ENCODE peak calls at places on chromosomes 7 and 10, in four cellular contexts. V is HCT116, X is kidney, T is PC-3. Z is an unnamed sample.

GRCh38 chr7:54242776-54243175 is 299.4 kb upstream of the VSTM2A start:
- DNase-seq in V (no peak), X (no peak), T (no peak), Z (no peak)

GRCh38 chr7:114864278-114864677 is 57.6 kb upstream of the MDFIC start:
- DNase-seq in X (no peak), T (peak; percentile 48), V (no peak), Z (peak; percentile 33)

GRCh38 chr7:140966561-140967234 is 42.0 kb upstream of the BRAF start:
- DNase-seq in X (no peak), V (no peak), T (no peak), Z (no peak)

GRCh38 chr10:15370212-15370740 is 813 bp downstream of the FAM171A1 start:
- DNase-seq in T (no peak), X (peak; percentile 83), V (no peak), Z (peak; percentile 17)

GRCh38 chr7:129376778-129377700 is 57.2 kb upstream of the STRIP2 start:
- DNase-seq in V (no peak), X (no peak), T (peak; percentile 28), Z (peak; percentile 35)

GRCh38 chr10:92575961-92576360 is 2.1 kb upstream of the IDE start:
- DNase-seq in T (peak; percentile 49), X (no peak), V (no peak), Z (peak; percentile 72)

GRCh38 chr7:44077681-44078091 is 4.6 kb downstream of the POLM start:
- DNase-seq in T (no peak), V (no peak), X (peak; percentile 43), Z (no peak)

GRCh38 chr10:79242620-79243152 is 104.6 kb upstream of the PPIF start:
- DNase-seq in X (peak; percentile 91), T (peak; percentile 99), V (no peak), Z (peak; percentile 87)

GRCh38 chr10:132961864-132962622 is 19.7 kb upstream of the CFAP46 start:
- DNase-seq in X (peak; percentile 91), V (no peak), T (peak; percentile 69), Z (peak; percentile 78)

GRCh38 chr7:77199008-77199966 is at the start of gene FGL2:
- DNase-seq in X (peak; percentile 86), T (peak; percentile 47), V (no peak), Z (peak; percentile 52)

GRCh38 chr10:126350216-126350992 is 37.9 kb downstream of the ADAM12 start:
- DNase-seq in T (peak; percentile 92), V (peak; percentile 8), X (peak; percentile 90), Z (peak; percentile 47)

GRCh38 chr10:125165584-125166340 is 5.4 kb upstream of the CTBP2 start:
- DNase-seq in X (no peak), T (no peak), V (no peak), Z (no peak)

GRCh38 chr10:70191906-70192305 is 21.6 kb upstream of the SAR1A start:
- DNase-seq in V (no peak), X (no peak), T (peak; percentile 67), Z (peak; percentile 93)

GRCh38 chr7:158268851-158269535 is 318.6 kb downstream of the PTPRN2 start:
- DNase-seq in V (no peak), T (no peak), X (no peak), Z (no peak)

GRCh38 chr7:129188372-129188891 is at the start of gene SMO:
- DNase-seq in T (peak; percentile 40), X (peak; percentile 81), V (no peak), Z (peak; percentile 67)

GRCh38 chr7:83484266-83484665 is 164.7 kb downstream of the SEMA3E start:
- DNase-seq in X (no peak), T (no peak), V (no peak), Z (no peak)

GRCh38 chr10:122161795-122162194 is 109.3 kb upstream of the BTBD16 start:
- DNase-seq in V (no peak), T (no peak), X (peak; percentile 22), Z (no peak)

GRCh38 chr7:48084727-48085432 is 4.2 kb upstream of the UPP1 start:
- DNase-seq in X (peak; percentile 85), V (peak; percentile 87), T (peak; percentile 98), Z (peak; percentile 99)

GRCh38 chr10:69080231-69080630 is 7.7 kb upstream of the SRGN start:
- DNase-seq in V (no peak), X (no peak), T (no peak), Z (no peak)

GRCh38 chr7:85090138-85090537 is 96.7 kb downstream of the SEMA3D start:
- DNase-seq in T (no peak), X (peak; percentile 33), V (no peak), Z (no peak)

GRCh38 chr7:115941703-115942268 is 88.8 kb downstream of the TFEC start:
- DNase-seq in X (no peak), T (peak; percentile 45), V (no peak), Z (peak; percentile 15)

GRCh38 chr10:84293574-84294016 is 34.8 kb upstream of the CCSER2 start:
- DNase-seq in V (no peak), X (no peak), T (no peak), Z (no peak)

GRCh38 chr7:66296001-66296521 is 90.9 kb downstream of the TPST1 start:
- DNase-seq in X (no peak), V (no peak), T (no peak), Z (peak; percentile 84)

GRCh38 chr7:92635538-92635937 is 45.3 kb upstream of the FAM133B start:
- DNase-seq in V (no peak), X (no peak), T (no peak), Z (no peak)

GRCh38 chr10:98919899-98920298 is 315.8 kb downstream of the HPSE2 start:
- DNase-seq in X (no peak), T (no peak), V (no peak), Z (peak; percentile 62)

GRCh38 chr7:131143869-131144268 is 183.8 kb upstream of the MKLN1 start:
- DNase-seq in X (no peak), V (no peak), T (no peak), Z (no peak)

GRCh38 chr7:125661677-125662076 is 732.1 kb upstream of the POT1 start:
- DNase-seq in T (no peak), V (no peak), X (no peak), Z (no peak)

GRCh38 chr7:84536256-84536870 is 341.8 kb upstream of the SEMA3A start:
- DNase-seq in V (no peak), X (no peak), T (peak; percentile 82), Z (peak; percentile 25)

GRCh38 chr7:135795846-135796570 is 47.4 kb upstream of the FAM180A start:
- DNase-seq in T (no peak), X (no peak), V (no peak), Z (peak; percentile 28)

GRCh38 chr10:46094931-46095755 is 49.1 kb upstream of the MSMB start:
- DNase-seq in X (no peak), T (no peak), V (no peak), Z (no peak)

GRCh38 chr7:84161398-84161797 is 33.2 kb downstream of the SEMA3A start:
- DNase-seq in T (peak; percentile 27), V (no peak), X (no peak), Z (no peak)

GRCh38 chr7:156473476-156474240 is 166.9 kb upstream of the RNF32 start:
- DNase-seq in V (peak; percentile 27), T (peak; percentile 52), X (no peak), Z (peak; percentile 58)

GRCh38 chr7:74454059-74454947 is 597 bp downstream of the GTF2IRD1 start:
- DNase-seq in X (no peak), T (no peak), V (no peak), Z (no peak)

GRCh38 chr7:74453321-74454011 is at the start of gene GTF2IRD1:
- DNase-seq in X (peak; percentile 91), T (peak; percentile 55), V (no peak), Z (peak; percentile 70)

GRCh38 chr7:74457007-74457406 is 3.3 kb downstream of the GTF2IRD1 start:
- DNase-seq in V (no peak), T (no peak), X (no peak), Z (no peak)

GRCh38 chr7:74454948-74455804 is 1.5 kb downstream of the GTF2IRD1 start:
- DNase-seq in V (no peak), X (no peak), T (no peak), Z (no peak)

DNA sequence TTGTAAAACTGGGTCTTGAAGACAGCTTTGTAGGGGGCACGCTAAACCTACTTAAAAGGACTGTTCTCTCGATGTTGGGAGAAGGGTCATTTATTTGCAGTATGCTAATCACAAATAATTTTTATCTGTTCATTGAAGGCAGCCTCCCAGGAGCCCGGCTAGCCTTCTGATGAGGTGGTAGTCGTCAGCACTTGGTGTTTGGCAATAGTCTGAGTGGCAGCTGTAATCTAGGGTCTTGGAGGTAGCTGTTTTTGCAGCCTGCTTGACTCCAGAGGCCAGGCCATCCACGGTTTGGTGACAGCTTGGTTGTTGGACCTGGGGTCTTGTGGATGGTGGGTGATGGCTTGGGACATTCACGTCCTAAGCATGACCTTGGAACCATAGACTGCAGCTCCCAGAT is 2.2 kb downstream of the GTF2IRD1 start:
- DNase-seq in T (no peak), V (no peak), X (no peak), Z (no peak)
- H3K9ac ChIP-seq in T (no peak overlapping the region), V (no peak overlapping the region), X (no peak overlapping the region), Z (no peak overlapping the region)

DNA sequence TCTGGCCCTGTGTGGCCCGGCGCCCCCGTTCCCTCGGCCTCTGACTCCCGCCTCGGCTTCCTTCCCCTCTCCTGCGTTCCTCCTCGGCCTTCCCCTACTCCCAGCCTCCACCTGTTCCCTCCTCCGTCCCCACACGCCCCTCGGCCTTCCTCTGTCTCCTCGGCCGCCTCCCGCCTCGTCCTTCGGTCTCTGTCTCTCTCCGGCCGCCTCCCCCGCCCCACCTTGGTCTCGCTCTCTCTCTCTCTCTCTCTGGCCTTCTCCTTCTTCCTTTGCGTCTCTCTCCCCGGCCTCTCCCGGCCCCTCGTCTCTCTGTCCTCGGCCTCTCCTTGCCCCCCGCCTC is 588 bp downstream of the GET4 start:
- DNase-seq in V (no peak), T (peak; percentile 26), X (peak; percentile 90), Z (no peak)
- H3K36me3 ChIP-seq in V (peaks cover 19% of the 10 kb centered on the region), T (peaks cover 8% of the 10 kb centered on the region), X (peaks cover 6% of the 10 kb centered on the region), Z (peaks cover 13% of the 10 kb centered on the region)

GRCh38 chr7:71155236-71155635 is 23.3 kb downstream of the GALNT17 start:
- DNase-seq in T (no peak), X (no peak), V (no peak), Z (no peak)

GRCh38 chr7:71157757-71158156 is 25.8 kb downstream of the GALNT17 start:
- DNase-seq in T (no peak), V (no peak), X (no peak), Z (no peak)
- H3K9ac ChIP-seq in T (no peak overlapping the region), V (no peak overlapping the region), X (no peak overlapping the region), Z (no peak overlapping the region)

GRCh38 chr7:95590387-95591248 is 5.7 kb downstream of the PDK4 start:
- DNase-seq in T (no peak), V (no peak), X (peak; percentile 16), Z (no peak)
- H3K36me3 ChIP-seq in T (no peaks in the 10 kb centered on the region), V (no peaks in the 10 kb centered on the region), X (peaks cover 57% of the 10 kb centered on the region), Z (no peaks in the 10 kb centered on the region)

DNA sequence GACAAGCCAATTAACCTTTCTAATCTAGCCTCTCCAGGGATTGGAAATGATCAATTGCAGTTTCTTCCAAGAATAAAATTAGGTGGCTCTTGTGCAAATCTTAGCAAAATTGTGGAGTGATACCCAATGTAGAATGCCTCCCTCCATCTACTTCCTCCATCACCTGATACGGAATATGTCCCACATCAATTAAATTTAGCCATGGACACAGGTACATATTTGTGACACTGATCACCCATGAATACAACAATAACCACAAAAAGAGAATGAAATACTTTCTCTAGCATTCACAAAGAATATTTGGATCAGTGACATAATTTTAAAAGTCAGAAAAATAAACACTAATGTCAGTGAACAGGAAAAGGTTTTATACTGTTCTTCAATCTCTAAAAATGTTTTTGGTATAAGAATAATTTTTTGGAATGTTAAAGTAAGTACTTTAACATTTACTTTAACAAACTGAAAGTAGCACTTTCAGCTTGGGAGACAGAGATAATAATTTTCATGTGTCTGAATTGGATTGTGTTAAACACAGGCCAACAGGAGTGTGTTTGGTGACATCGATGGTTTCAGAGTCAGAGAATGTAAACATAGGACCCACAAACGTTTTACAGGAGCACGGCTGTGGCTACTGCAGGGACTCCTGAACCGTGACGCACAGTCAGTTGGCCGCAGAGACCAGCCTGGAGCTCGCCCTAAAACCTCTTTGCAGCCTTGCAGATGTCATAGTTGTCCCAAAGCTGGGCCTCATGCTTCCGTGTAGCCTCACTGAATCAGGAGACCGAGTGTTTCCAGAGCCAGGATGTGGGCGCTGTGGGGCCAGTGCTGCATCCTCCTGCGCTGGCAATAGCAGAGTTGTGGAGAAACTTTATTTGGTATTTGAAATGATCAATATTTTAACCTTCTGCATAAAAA is 7.2 kb downstream of the RBM20 start:
- DNase-seq in V (no peak), T (no peak), X (no peak), Z (peak; percentile 84)
- H3K9ac ChIP-seq in V (no peak overlapping the region), T (no peak overlapping the region), X (no peak overlapping the region), Z (no peak overlapping the region)